ENCODE peak calls at places on chromosome 19, in four cellular contexts. E is lower leg skin, F is nephron progenitor cell, K is omental fat pad. A is an unnamed sample.
A peak's percentile ranks its signal among the peaks of the same experiment; 100 is the strongest.

GRCh38 chr19:3852614-3853254 is 16.1 kb downstream of the ZFR2 start:
- DNase-seq in F (no peak), E (no peak), K (no peak), A (no peak)

GRCh38 chr19:31413353-31413752 is 64.1 kb upstream of the TSHZ3 start:
- DNase-seq in F (no peak), K (no peak), E (peak; percentile 65), A (no peak)

GRCh38 chr19:38707512-38708114 is 36.7 kb downstream of the CAPN12 start:
- DNase-seq in E (no peak), K (no peak), F (no peak), A (no peak)

GRCh38 chr19:18338471-18339001 is 1.9 kb upstream of the PGPEP1 start:
- DNase-seq in K (no peak), E (no peak), F (no peak), A (no peak)

GRCh38 chr19:54190942-54191670 is at the start of gene TSEN34:
- DNase-seq in K (peak; percentile 62), F (peak; percentile 90), E (peak; percentile 92), A (peak; percentile 93)

GRCh38 chr19:19530423-19530804 is 1.7 kb downstream of the YJEFN3 start:
- DNase-seq in K (no peak), F (no peak), E (no peak), A (no peak)

GRCh38 chr19:34319785-34320184 is 45.2 kb upstream of the GPI start:
- DNase-seq in F (no peak), K (no peak), E (no peak), A (no peak)

GRCh38 chr19:55472463-55472862 is 4.0 kb upstream of the ZNF628 start:
- DNase-seq in E (no peak), K (no peak), F (no peak), A (no peak)

GRCh38 chr19:55041627-55042343 is 3.7 kb upstream of the GP6 start:
- DNase-seq in K (no peak), F (no peak), E (no peak), A (no peak)

GRCh38 chr19:49809155-49809986 is 3.7 kb downstream of the FUZ start:
- DNase-seq in K (no peak), F (peak; percentile 61), E (peak; percentile 94), A (no peak)

GRCh38 chr19:13027557-13027956 is 32.3 kb downstream of the NFIX start:
- DNase-seq in F (no peak), K (no peak), E (no peak), A (no peak)

GRCh38 chr19:1164684-1165531 is 9.2 kb downstream of the SBNO2 start:
- DNase-seq in K (no peak), E (no peak), F (no peak), A (no peak)

GRCh38 chr19:1045247-1045603 is 5.3 kb downstream of the ABCA7 start:
- DNase-seq in F (peak; percentile 75), E (no peak), K (no peak), A (no peak)

GRCh38 chr19:50912727-50913716 is 1.8 kb upstream of the KLK4 start:
- DNase-seq in K (no peak), F (no peak), E (no peak), A (no peak)

GRCh38 chr19:11142528-11143171 is 12.9 kb downstream of the SPC24 start:
- DNase-seq in K (peak; percentile 87), F (peak; percentile 40), E (peak; percentile 97), A (peak; percentile 82)

GRCh38 chr19:11140896-11141295 is 14.7 kb downstream of the SPC24 start:
- DNase-seq in F (no peak), K (no peak), E (no peak), A (no peak)

GRCh38 chr19:11138659-11139526 is 16.7 kb downstream of the SPC24 start:
- DNase-seq in F (peak; percentile 49), K (no peak), E (peak; percentile 95), A (no peak)

GRCh38 chr19:11145147-11145924 is 10.2 kb downstream of the SPC24 start:
- DNase-seq in E (no peak), F (no peak), K (no peak), A (no peak)

DNA sequence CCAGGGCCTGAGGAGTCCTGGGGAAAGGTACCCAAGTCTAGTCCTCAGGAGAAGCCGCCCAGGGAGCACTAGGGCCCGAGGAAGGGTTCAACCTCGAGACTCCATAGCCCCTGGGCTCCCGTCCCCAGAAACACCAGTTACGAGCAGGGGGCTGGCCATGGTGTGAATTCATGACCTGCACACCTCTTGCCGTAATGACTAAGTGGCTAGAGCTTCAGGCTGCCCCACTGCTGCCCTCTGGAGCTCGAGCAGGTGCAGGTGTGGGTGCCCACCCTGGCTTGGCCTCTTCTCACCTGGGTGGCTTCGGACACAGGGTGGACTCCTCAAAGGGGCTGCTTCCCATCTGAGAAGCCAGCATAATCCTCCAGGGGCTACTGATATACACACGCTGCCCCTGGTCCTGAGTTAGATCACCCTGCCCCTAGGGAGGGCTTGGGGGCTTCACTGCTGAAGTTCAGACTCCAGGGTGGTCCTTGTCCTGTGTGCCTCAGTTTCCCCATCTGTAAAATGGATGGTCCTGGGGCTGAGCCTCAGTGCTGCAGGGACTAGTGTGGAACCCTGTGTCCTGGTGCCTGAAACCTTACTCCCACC is 13.6 kb downstream of the SPC24 start:
- DNase-seq in E (no peak), F (no peak), K (no peak), A (no peak)
- TF ChIP-seq CTCF in E (no peak), F (no peak), K (no peak), A (no peak)

GRCh38 chr19:45913874-45914830 is at the start of gene NANOS2:
- DNase-seq in K (no peak), E (no peak), F (peak; percentile 51), A (no peak)
- TF ChIP-seq CTCF in K (no peak), E (no peak), F (peak; percentile 19), A (no peak)

DNA sequence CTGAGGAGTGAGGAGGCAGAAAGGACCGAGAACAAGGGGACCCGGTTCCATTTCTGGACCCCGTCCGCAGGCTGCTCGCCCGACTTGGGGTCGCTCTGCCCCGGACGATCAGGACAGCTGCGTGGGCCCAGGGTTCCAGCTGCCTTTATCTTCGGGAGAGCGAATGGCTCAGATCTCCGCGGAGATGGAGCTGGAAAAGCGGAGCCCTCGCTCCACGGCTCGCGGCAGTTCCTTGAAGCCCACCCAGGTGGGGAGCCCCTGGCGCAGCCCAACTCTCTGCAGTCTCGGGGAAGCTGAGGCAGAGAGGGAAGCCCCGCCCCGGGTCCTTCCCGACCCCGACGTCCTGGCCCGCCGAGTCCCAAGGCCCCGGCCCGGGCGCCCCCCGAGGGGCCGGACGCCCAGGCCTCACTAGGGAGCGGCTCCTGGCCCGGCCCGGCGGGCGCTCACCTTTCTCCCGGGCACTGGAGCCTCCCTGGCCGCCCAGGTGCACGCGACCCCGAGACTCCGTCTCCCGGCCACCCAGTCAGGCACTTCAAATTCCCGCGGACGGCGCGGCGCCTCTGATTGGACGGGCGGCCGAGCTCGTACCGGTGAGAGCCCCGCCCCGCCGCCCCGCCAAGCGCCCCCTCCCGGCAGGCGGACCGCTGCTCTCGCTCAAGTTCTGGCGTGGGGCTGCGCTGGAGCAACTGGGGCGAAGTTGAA is 485.7 kb downstream of the UQCRFS1 start:
- DNase-seq in F (no peak), E (no peak), K (no peak), A (no peak)
- TF ChIP-seq CTCF in F (no peak), E (no peak), K (no peak), A (no peak)

GRCh38 chr19:35939307-35940077 is 3.3 kb downstream of the LRFN3 start:
- DNase-seq in K (no peak), E (no peak), F (no peak), A (no peak)
- TF ChIP-seq CTCF in K (no peak), E (no peak), F (no peak), A (no peak)

GRCh38 chr19:32969549-32969948 is 2.2 kb downstream of the CEP89 start:
- DNase-seq in E (no peak), K (no peak), F (no peak), A (no peak)

GRCh38 chr19:32966750-32967149 is 5.0 kb downstream of the CEP89 start:
- DNase-seq in K (no peak), F (no peak), E (no peak), A (no peak)

GRCh38 chr19:32976223-32976805 is 4.3 kb downstream of the FAAP24 start:
- DNase-seq in F (peak; percentile 78), E (peak; percentile 91), K (peak; percentile 75), A (peak; percentile 73)

GRCh38 chr19:32971715-32972540 is at the start of the genes CEP89 and FAAP24:
- DNase-seq in E (peak; percentile 100), F (peak; percentile 97), K (peak; percentile 96), A (peak; percentile 93)

DNA sequence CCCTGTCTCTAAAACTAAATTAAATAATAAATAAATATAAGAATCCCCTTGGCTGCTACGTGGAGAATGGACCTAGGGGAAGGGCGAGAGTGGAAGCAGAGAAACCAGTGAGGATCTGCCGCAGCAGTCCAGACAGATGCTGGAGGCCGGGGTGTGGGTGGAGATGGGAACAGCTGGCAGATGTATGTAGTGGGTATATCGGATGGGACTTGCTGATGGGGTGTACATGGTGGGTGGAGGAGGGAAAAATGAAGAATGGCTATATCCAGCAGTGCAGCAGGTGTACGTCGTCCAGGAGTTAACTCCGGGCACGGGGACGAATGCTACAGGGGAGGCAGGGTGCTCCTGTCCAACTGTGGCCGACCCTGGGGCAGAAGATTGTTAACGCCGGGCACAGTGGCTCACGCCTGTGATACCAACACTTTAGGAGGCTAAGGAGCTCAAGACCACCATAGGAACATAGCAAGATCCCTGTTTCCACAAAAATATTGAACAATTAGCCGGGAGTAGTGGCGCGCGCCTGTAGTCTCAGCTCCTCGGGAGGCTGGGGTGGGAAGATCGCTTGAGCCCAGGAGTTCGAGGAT is 654 bp downstream of the CEP89 start:
- DNase-seq in K (no peak), E (no peak), F (no peak), A (no peak)
- TF ChIP-seq CTCF in K (no peak), E (no peak), F (no peak), A (no peak)